ENCODE peak calls at places on chromosomes 2 and 18, in four cellular contexts. One of them, this sample, is unnamed.

GRCh38 chr18:77103991-77104521 is 28.5 kb downstream of the MBP start:
- DNase-seq in RKO: no peak
- DNase-seq in NCI-H2029: no peak
- DNase-seq in NCI-H460: no peak
- DNase-seq in this sample: no peak

GRCh38 chr2:156436477-156437085 is 402 bp downstream of the GPD2 start:
- DNase-seq in RKO: peak
- DNase-seq in NCI-H460: no peak
- DNase-seq in NCI-H2029: no peak
- DNase-seq in this sample: peak

GRCh38 chr2:25293958-25294513 is 47.7 kb downstream of the DNMT3A start:
- DNase-seq in NCI-H2029: no peak
- DNase-seq in NCI-H460: no peak
- DNase-seq in RKO: no peak
- DNase-seq in this sample: no peak

GRCh38 chr2:83081835-83082522 is 1377.1 kb downstream of the SUCLG1 start:
- DNase-seq in RKO: no peak
- DNase-seq in NCI-H2029: peak
- DNase-seq in NCI-H460: no peak
- DNase-seq in this sample: peak

GRCh38 chr2:233036162-233036838 is 3.8 kb downstream of the NEU2 start:
- DNase-seq in RKO: no peak
- DNase-seq in NCI-H460: no peak
- DNase-seq in NCI-H2029: no peak
- DNase-seq in this sample: no peak

GRCh38 chr2:26008851-26009566 is 24.9 kb upstream of the RAB10 start:
- DNase-seq in RKO: peak
- DNase-seq in NCI-H2029: no peak
- DNase-seq in NCI-H460: peak
- DNase-seq in this sample: peak

GRCh38 chr2:37635359-37636208 is 35.9 kb downstream of the CDC42EP3 start:
- DNase-seq in RKO: no peak
- DNase-seq in NCI-H2029: no peak
- DNase-seq in NCI-H460: no peak
- DNase-seq in this sample: no peak

GRCh38 chr2:4763009-4763408 is 929.2 kb upstream of the SOX11 start:
- DNase-seq in NCI-H2029: peak
- DNase-seq in NCI-H460: peak
- DNase-seq in RKO: peak
- DNase-seq in this sample: peak

GRCh38 chr2:68837164-68837860 is 33.9 kb downstream of the BMP10 start:
- DNase-seq in RKO: no peak
- DNase-seq in NCI-H460: no peak
- DNase-seq in NCI-H2029: no peak
- DNase-seq in this sample: peak

GRCh38 chr2:217103752-217104540 is 244.1 kb upstream of the TNP1 start:
- DNase-seq in NCI-H460: no peak
- DNase-seq in NCI-H2029: no peak
- DNase-seq in RKO: no peak
- DNase-seq in this sample: peak

This sample was measured in kidney tubule cell.